ENCODE peak calls at places on chromosomes 2 and 18, in four cellular contexts. One of them, this sample, is unnamed.

GRCh38 chr2:95062716-95063400 is 37.4 kb downstream of the MAL start:
- DNase-seq in lung: no peak
- DNase-seq in H1: no peak
- DNase-seq in endodermal cell: peak
- DNase-seq in this sample: no peak

GRCh38 chr2:239299218-239299939 is 101.4 kb downstream of the HDAC4 start:
- DNase-seq in lung: no peak
- DNase-seq in H1: no peak
- DNase-seq in endodermal cell: peak
- DNase-seq in this sample: no peak

GRCh38 chr2:146844226-146844990 is 1000.4 kb upstream of the ACVR2A start:
- DNase-seq in lung: no peak
- DNase-seq in H1: no peak
- DNase-seq in endodermal cell: no peak
- DNase-seq in this sample: peak

GRCh38 chr2:215982465-215982875 is 30.9 kb downstream of the MREG start:
- DNase-seq in lung: peak
- DNase-seq in H1: no peak
- DNase-seq in endodermal cell: no peak
- DNase-seq in this sample: peak

GRCh38 chr2:38655441-38655840 is 10.5 kb upstream of the GALM start:
- DNase-seq in lung: no peak
- DNase-seq in H1: no peak
- DNase-seq in endodermal cell: no peak
- DNase-seq in this sample: no peak

GRCh38 chr2:23497063-23497462 is 112.1 kb downstream of the KLHL29 start:
- DNase-seq in lung: no peak
- DNase-seq in H1: no peak
- DNase-seq in endodermal cell: peak
- DNase-seq in this sample: no peak

GRCh38 chr18:34330308-34330707 is 105.6 kb upstream of the NOL4 start:
- DNase-seq in lung: no peak
- DNase-seq in H1: no peak
- DNase-seq in endodermal cell: no peak
- DNase-seq in this sample: no peak

GRCh38 chr2:42327125-42327524 is 33.9 kb downstream of the COX7A2L start:
- DNase-seq in lung: no peak
- DNase-seq in H1: no peak
- DNase-seq in endodermal cell: no peak
- DNase-seq in this sample: no peak

GRCh38 chr2:190535586-190535985 is 1.1 kb upstream of the NEMP2 start:
- DNase-seq in lung: no peak
- DNase-seq in H1: no peak
- DNase-seq in endodermal cell: no peak
- DNase-seq in this sample: no peak

GRCh38 chr18:22434973-22435608 is 17.4 kb upstream of the CTAGE1 start:
- DNase-seq in lung: no peak
- DNase-seq in H1: no peak
- DNase-seq in endodermal cell: no peak
- DNase-seq in this sample: peak

GRCh38 chr2:239025951-239026461 is 178.1 kb downstream of the TWIST2 start:
- DNase-seq in lung: no peak
- DNase-seq in H1: no peak
- DNase-seq in endodermal cell: no peak
- DNase-seq in this sample: peak

GRCh38 chr2:202278944-202279343 is 13.4 kb downstream of the NOP58 start:
- DNase-seq in lung: no peak
- DNase-seq in H1: no peak
- DNase-seq in endodermal cell: no peak
- DNase-seq in this sample: no peak

GRCh38 chr2:200679157-200679934 is 93.5 kb downstream of the AOX1 start:
- DNase-seq in lung: no peak
- DNase-seq in H1: no peak
- DNase-seq in endodermal cell: no peak
- DNase-seq in this sample: no peak

GRCh38 chr2:66364495-66364992 is 70.4 kb upstream of the MEIS1 start:
- DNase-seq in lung: no peak
- DNase-seq in H1: no peak
- DNase-seq in endodermal cell: no peak
- DNase-seq in this sample: peak

GRCh38 chr2:122575076-122575475 is 819.6 kb downstream of the TSN start:
- DNase-seq in lung: no peak
- DNase-seq in H1: no peak
- DNase-seq in endodermal cell: no peak
- DNase-seq in this sample: no peak

GRCh38 chr2:199136681-199137080 is 321.1 kb downstream of the SATB2 start:
- DNase-seq in lung: no peak
- DNase-seq in H1: no peak
- DNase-seq in endodermal cell: no peak
- DNase-seq in this sample: peak

GRCh38 chr2:99615247-99615771 is 125.5 kb upstream of the REV1 start:
- DNase-seq in lung: no peak
- DNase-seq in H1: peak
- DNase-seq in endodermal cell: peak
- DNase-seq in this sample: no peak

GRCh38 chr2:30366199-30366691 is 80.8 kb upstream of the LCLAT1 start:
- DNase-seq in lung: no peak
- DNase-seq in H1: no peak
- DNase-seq in endodermal cell: no peak
- DNase-seq in this sample: no peak

GRCh38 chr2:19139386-19139785 is 219.0 kb downstream of the OSR1 start:
- DNase-seq in lung: no peak
- DNase-seq in H1: no peak
- DNase-seq in endodermal cell: no peak
- DNase-seq in this sample: no peak

GRCh38 chr18:8654482-8655451 is 45.5 kb downstream of the RAB12 start:
- DNase-seq in lung: no peak
- DNase-seq in H1: no peak
- DNase-seq in endodermal cell: peak
- DNase-seq in this sample: peak

DNA sequence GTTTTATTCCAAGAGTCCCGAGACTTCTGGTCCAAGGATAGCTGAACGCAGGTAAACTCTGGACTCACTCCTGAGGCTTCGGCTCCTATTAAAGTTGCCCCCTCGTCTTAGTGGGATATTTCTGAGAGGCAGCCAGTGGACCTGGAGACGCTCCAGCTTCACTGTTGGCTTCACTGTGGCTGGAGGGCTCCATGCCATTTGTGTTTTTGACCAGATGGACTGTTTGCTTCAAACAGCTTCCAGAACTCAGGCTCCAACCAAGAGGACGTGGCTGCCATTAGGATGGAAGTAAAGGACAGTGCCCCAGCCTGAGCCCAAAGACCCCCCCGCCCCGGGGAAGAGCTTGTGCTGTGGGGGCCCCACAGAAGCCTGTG is 94.4 kb upstream of the LDAH start:
- DNase-seq in lung: no peak
- DNase-seq in H1: no peak
- DNase-seq in endodermal cell: no peak
- DNase-seq in this sample: no peak
- H3K4me3 ChIP-seq in lung: no peak
- H3K4me3 ChIP-seq in H1: no peak
- H3K4me3 ChIP-seq in endodermal cell: no peak
- H3K4me3 ChIP-seq in this sample: no peak

GRCh38 chr2:152336103-152336853 is 1.3 kb downstream of the FMNL2 start:
- DNase-seq in lung: peak
- DNase-seq in H1: peak
- DNase-seq in endodermal cell: peak
- DNase-seq in this sample: no peak
- TF ChIP-seq CTCF in lung: no peak
- TF ChIP-seq CTCF in H1: no peak
- TF ChIP-seq CTCF in endodermal cell: no peak
- TF ChIP-seq CTCF in this sample: no peak

GRCh38 chr2:10078704-10079191 is 1.5 kb downstream of the CYS1 start:
- DNase-seq in lung: no peak
- DNase-seq in H1: no peak
- DNase-seq in endodermal cell: no peak
- DNase-seq in this sample: no peak
- H3K4me3 ChIP-seq in lung: no peak
- H3K4me3 ChIP-seq in H1: no peak
- H3K4me3 ChIP-seq in endodermal cell: no peak
- H3K4me3 ChIP-seq in this sample: peak

GRCh38 chr2:119541476-119541875 is 2.8 kb upstream of the CFAP221 start:
- DNase-seq in lung: no peak
- DNase-seq in H1: no peak
- DNase-seq in endodermal cell: peak
- DNase-seq in this sample: no peak

GRCh38 chr2:119546446-119546765 is 2.2 kb downstream of the CFAP221 start:
- DNase-seq in lung: no peak
- DNase-seq in H1: no peak
- DNase-seq in endodermal cell: no peak
- DNase-seq in this sample: no peak

GRCh38 chr2:119545754-119546445 is 1.7 kb downstream of the CFAP221 start:
- DNase-seq in lung: no peak
- DNase-seq in H1: no peak
- DNase-seq in endodermal cell: no peak
- DNase-seq in this sample: no peak

GRCh38 chr2:119545076-119545475 is 827 bp downstream of the CFAP221 start:
- DNase-seq in lung: no peak
- DNase-seq in H1: no peak
- DNase-seq in endodermal cell: no peak
- DNase-seq in this sample: no peak

DNA sequence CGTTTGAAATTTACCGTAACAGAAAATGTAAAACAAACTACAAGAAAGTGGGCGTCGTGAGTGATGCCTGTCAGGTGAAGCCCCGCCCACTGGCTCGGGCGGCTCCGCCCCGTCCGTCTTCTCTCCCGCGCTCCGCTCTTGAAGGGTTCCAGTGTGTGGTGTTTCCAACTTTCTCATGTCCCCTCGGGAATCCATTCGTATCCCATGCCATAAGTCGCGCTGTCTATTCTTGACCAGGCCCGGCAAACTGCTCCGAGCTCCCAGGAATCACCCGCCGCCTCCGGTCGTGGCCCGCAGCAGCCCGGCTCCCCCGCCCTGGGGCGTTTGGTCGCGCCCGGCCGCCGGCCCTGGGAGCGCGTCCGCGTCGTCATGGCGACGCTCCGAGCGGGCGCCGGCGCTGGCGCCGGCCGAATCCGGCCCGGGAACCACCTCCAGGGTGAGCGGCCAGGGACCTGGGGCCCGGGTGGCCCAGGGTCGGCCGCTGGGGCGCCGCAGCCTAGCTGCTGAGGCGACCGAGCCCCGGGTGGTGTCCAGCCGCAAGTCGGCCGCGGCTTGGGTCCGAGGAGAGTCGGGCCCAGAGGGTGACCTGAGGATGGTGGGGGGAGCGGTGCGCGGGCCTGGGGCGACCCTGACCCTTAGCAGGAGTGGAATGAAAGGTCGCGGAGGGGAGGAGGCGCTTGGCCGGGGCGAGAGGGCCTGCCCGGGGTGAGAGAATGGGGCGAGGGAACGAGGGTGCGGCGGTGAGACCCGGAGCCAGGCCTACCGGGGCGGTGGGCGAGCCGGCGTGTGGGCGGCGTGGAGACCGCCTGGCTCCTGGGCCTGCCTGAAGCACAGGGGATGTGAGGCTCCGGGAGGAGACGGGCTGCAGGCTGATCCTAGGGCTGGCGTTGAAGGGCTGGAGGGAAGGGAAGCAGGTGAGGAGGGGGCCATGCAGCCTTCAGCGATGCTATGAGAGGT is at the start of gene CFAP221:
- DNase-seq in lung: peak
- DNase-seq in H1: peak
- DNase-seq in endodermal cell: peak
- DNase-seq in this sample: peak
- TF ChIP-seq CTCF in lung: no peak
- TF ChIP-seq CTCF in H1: no peak
- TF ChIP-seq CTCF in endodermal cell: no peak
- TF ChIP-seq CTCF in this sample: no peak

GRCh38 chr2:64831977-64832328 is 157.2 kb upstream of the SLC1A4 start:
- DNase-seq in lung: no peak
- DNase-seq in H1: no peak
- DNase-seq in endodermal cell: no peak
- DNase-seq in this sample: no peak
- H3K4me3 ChIP-seq in lung: no peak
- H3K4me3 ChIP-seq in H1: no peak
- H3K4me3 ChIP-seq in endodermal cell: no peak
- H3K4me3 ChIP-seq in this sample: no peak

GRCh38 chr2:98588880-98589425 is 19.4 kb downstream of the COA5 start:
- DNase-seq in lung: no peak
- DNase-seq in H1: no peak
- DNase-seq in endodermal cell: peak
- DNase-seq in this sample: no peak

GRCh38 chr2:98589489-98589888 is 18.8 kb downstream of the COA5 start:
- DNase-seq in lung: no peak
- DNase-seq in H1: no peak
- DNase-seq in endodermal cell: peak
- DNase-seq in this sample: no peak

GRCh38 chr2:98585386-98585785 is 22.9 kb downstream of the COA5 start:
- DNase-seq in lung: no peak
- DNase-seq in H1: no peak
- DNase-seq in endodermal cell: no peak
- DNase-seq in this sample: no peak

GRCh38 chr2:98583866-98584618 is 24.3 kb downstream of the COA5 start:
- DNase-seq in lung: no peak
- DNase-seq in H1: peak
- DNase-seq in endodermal cell: peak
- DNase-seq in this sample: no peak

GRCh38 chr2:98586466-98587140 is 21.7 kb downstream of the COA5 start:
- DNase-seq in lung: no peak
- DNase-seq in H1: no peak
- DNase-seq in endodermal cell: peak
- DNase-seq in this sample: no peak
- TF ChIP-seq CTCF in lung: no peak
- TF ChIP-seq CTCF in H1: no peak
- TF ChIP-seq CTCF in endodermal cell: no peak
- TF ChIP-seq CTCF in this sample: no peak

GRCh38 chr2:73894877-73895276 is 2.1 kb downstream of the ACTG2 start:
- DNase-seq in lung: no peak
- DNase-seq in H1: no peak
- DNase-seq in endodermal cell: no peak
- DNase-seq in this sample: no peak
- H3K4me3 ChIP-seq in lung: no peak
- H3K4me3 ChIP-seq in H1: no peak
- H3K4me3 ChIP-seq in endodermal cell: no peak
- H3K4me3 ChIP-seq in this sample: no peak

DNA sequence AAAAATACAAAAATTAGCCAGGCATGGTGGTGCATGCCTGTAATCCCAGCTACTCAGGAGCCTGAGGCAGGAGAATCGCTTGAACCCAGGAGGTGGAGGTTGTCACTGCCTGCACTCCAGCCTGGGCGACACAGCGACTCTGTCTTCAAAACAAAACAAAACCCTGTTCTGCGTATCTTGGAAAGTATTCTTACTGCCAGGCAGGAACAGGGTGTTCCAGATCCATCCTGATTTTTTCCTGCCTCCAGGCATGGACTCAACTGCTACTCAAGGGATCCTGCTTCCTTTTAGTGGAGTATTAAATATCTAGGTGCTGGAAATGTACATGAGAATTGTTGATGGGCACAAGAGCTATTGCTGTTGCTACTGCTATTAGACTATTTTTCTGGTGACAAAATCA is 12.3 kb downstream of the HSPD1 start:
- DNase-seq in lung: no peak
- DNase-seq in H1: no peak
- DNase-seq in endodermal cell: no peak
- DNase-seq in this sample: no peak
- TF ChIP-seq CTCF in lung: no peak
- TF ChIP-seq CTCF in H1: no peak
- TF ChIP-seq CTCF in endodermal cell: no peak
- TF ChIP-seq CTCF in this sample: no peak

GRCh38 chr18:54946149-54946581 is 13.1 kb downstream of the CCDC68 start:
- DNase-seq in lung: peak
- DNase-seq in H1: no peak
- DNase-seq in endodermal cell: no peak
- DNase-seq in this sample: no peak
- H3K4me3 ChIP-seq in lung: peak
- H3K4me3 ChIP-seq in H1: no peak
- H3K4me3 ChIP-seq in endodermal cell: no peak
- H3K4me3 ChIP-seq in this sample: peak

This sample was measured in foreskin fibroblast.